ENCODE peak calls at places on chromosomes 3 and 15, in ten cellular contexts. S is A549, G is transverse colon, K is K562, Z is ovary, D is suprapubic skin, Q is SK-N-SH, T is stomach, I is upper lobe of left lung, U is GM12878. W is an unnamed sample.

GRCh38 chr15:50183112-50183794 is 1.3 kb downstream of the SLC27A2 start:
- DNase-seq in S (no peak), G (no peak), K (peak; percentile 62), Z (no peak), D (no peak), Q (no peak), T (no peak), I (no peak), U (no peak), W (no peak)

GRCh38 chr3:62134061-62134496 is 239.3 kb downstream of the FEZF2 start:
- DNase-seq in S (no peak), G (peak; percentile 75), K (no peak), Z (no peak), D (no peak), Q (peak; percentile 25), T (peak; percentile 67), I (peak; percentile 36), U (no peak), W (no peak)

GRCh38 chr3:115512565-115513410 is 110.5 kb upstream of the GAP43 start:
- DNase-seq in S (peak; percentile 11), G (no peak), K (peak; percentile 0), Z (peak; percentile 40), D (peak; percentile 64), Q (peak; percentile 62), T (no peak), I (peak; percentile 29), U (no peak), W (no peak)

GRCh38 chr15:77336006-77336405 is 83.9 kb downstream of the PEAK1 start:
- DNase-seq in S (no peak), G (no peak), K (no peak), Z (no peak), D (no peak), Q (no peak), T (no peak), I (no peak), U (no peak), W (no peak)

GRCh38 chr15:37872661-37873060 is 61.8 kb upstream of the TMCO5A start:
- DNase-seq in S (no peak), G (no peak), K (no peak), Z (no peak), D (no peak), Q (no peak), T (no peak), I (no peak), U (no peak), W (no peak)

GRCh38 chr15:58678683-58679082 is 70.8 kb downstream of the ADAM10 start:
- DNase-seq in S (peak; percentile 44), G (no peak), K (peak; percentile 19), Z (no peak), D (no peak), Q (no peak), T (no peak), I (no peak), U (no peak), W (no peak)

GRCh38 chr3:11300970-11301369 is 28.8 kb downstream of the ATG7 start:
- DNase-seq in S (no peak), G (no peak), K (no peak), Z (no peak), D (no peak), Q (no peak), T (no peak), I (peak; percentile 40), U (peak; percentile 46), W (no peak)

GRCh38 chr3:119794971-119795612 is 13.2 kb downstream of the NR1I2 start:
- DNase-seq in S (peak; percentile 88), G (peak; percentile 82), K (peak; percentile 90), Z (no peak), D (no peak), Q (no peak), T (peak; percentile 30), I (no peak), U (no peak), W (no peak)

GRCh38 chr15:70259640-70260066 is 161.9 kb upstream of the TLE3 start:
- DNase-seq in S (peak; percentile 42), G (no peak), K (peak; percentile 10), Z (no peak), D (no peak), Q (peak; percentile 61), T (no peak), I (no peak), U (no peak), W (no peak)

DNA sequence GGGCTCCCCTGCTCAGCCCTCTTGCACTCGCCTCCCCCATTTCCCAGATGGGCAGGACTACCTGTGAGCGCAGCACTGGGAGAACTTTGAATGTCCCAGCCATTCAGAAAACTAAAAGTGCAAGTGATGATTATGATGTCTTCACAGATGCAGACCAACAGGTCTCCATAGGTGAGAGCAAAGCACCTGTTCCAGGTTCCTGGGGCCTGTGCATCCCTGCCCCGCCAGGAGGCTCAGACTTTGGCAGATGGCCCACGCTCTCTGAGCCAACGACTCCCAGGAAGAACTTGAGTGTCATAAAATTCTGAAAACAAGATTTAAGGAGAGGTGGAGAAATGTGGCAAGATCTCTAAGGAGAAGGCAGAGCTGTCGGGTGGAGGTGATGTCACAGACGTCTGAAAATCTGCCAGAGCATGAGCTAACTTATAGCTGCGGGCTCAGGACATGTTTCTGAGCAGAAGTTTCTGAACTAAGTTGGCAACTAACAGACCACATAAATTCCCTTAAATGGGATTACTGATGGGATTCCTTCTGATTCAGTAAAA is 110.8 kb upstream of the IGF1R start:
- DNase-seq in S (no peak), G (no peak), K (no peak), Z (no peak), D (peak; percentile 30), Q (no peak), T (no peak), I (no peak), U (no peak), W (no peak)
- TF ChIP-seq CTCF in S (no peak), G (no peak), K (no peak), Z (no peak), D (no peak), Q (no peak), T (no peak), I (no peak), U (no peak), W (no peak)

GRCh38 chr3:100260081-100260684 is 609 bp upstream of the TBC1D23 start:
- DNase-seq in S (no peak), G (peak; percentile 25), K (peak; percentile 79), Z (peak; percentile 73), D (peak; percentile 77), Q (no peak), T (no peak), I (no peak), U (no peak), W (no peak)
- TF ChIP-seq EP300 in S (no peak), G (no peak), K (no peak), Z (no peak), D (no peak), Q (no peak), T (no peak), I (no peak), U (no peak), W (no peak)

GRCh38 chr15:75694241-75695182 is 18.1 kb downstream of the CSPG4 start:
- DNase-seq in S (peak; percentile 60), G (peak; percentile 64), K (peak; percentile 95), Z (peak; percentile 91), D (peak; percentile 85), Q (peak; percentile 86), T (peak; percentile 67), I (no peak), U (no peak), W (peak; percentile 58)
- H3K27ac ChIP-seq in S (peak overlapping the region; percentile 39), G (peak overlapping the region; percentile 94), K (peak overlapping the region; percentile 39), Z (peak overlapping the region; percentile 61), D (peak overlapping the region; percentile 56), Q (peak overlapping the region; percentile 94), T (peak overlapping the region; percentile 94), I (peak overlapping the region; percentile 77), U (peak overlapping the region; percentile 70), W (peak overlapping the region; percentile 72)

GRCh38 chr15:51971353-51972133 is at the start of gene LEO1:
- DNase-seq in S (peak; percentile 99), G (peak; percentile 92), K (peak; percentile 96), Z (peak; percentile 86), D (peak; percentile 90), Q (peak; percentile 89), T (peak; percentile 91), I (peak; percentile 94), U (peak; percentile 88), W (peak; percentile 68)
- TF ChIP-seq CTCF in S (peak; percentile 51), G (peak; percentile 37), K (peak; percentile 34), Z (no peak), D (no peak), Q (peak; percentile 58), T (no peak), I (no peak), U (peak; percentile 39), W (peak; percentile 64)